ENCODE peak calls at places on chromosomes 12 and 14, in eight cellular contexts. O, W, E, C, V, H, M and A are unnamed samples.

GRCh38 chr14:66572836-66573235 is 64.9 kb downstream of the GPHN start:
- DNase-seq in V (no peak), E (no peak), C (no peak), M (no peak), O (no peak), W (no peak), H (no peak), A (no peak)

GRCh38 chr14:52355016-52355430 is 40.9 kb downstream of the PTGER2 start:
- DNase-seq in E (no peak), O (no peak), M (no peak), V (no peak), H (no peak), W (peak; percentile 40), C (no peak), A (no peak)

GRCh38 chr14:102772781-102773570 is 4.3 kb upstream of the TRAF3 start:
- DNase-seq in V (no peak), O (peak; percentile 70), E (no peak), M (peak; percentile 92), C (no peak), W (peak; percentile 47), H (no peak), A (no peak)

GRCh38 chr12:53048033-53048779 is 1.7 kb upstream of the TNS2 start:
- DNase-seq in H (no peak), W (peak; percentile 83), O (no peak), E (no peak), V (no peak), M (peak; percentile 86), C (no peak), A (peak; percentile 89)

GRCh38 chr12:114409796-114410520 is 4.0 kb upstream of the TBX5 start:
- DNase-seq in H (no peak), W (no peak), C (no peak), O (no peak), V (no peak), E (no peak), M (peak; percentile 6), A (no peak)

GRCh38 chr12:103114296-103115055 is 157.0 kb downstream of the ASCL1 start:
- DNase-seq in V (no peak), W (no peak), C (no peak), E (no peak), M (no peak), O (no peak), H (no peak), A (no peak)

GRCh38 chr14:90456551-90456950 is 59.7 kb downstream of the CALM1 start:
- DNase-seq in W (no peak), E (no peak), H (no peak), M (no peak), C (no peak), V (no peak), O (no peak), A (no peak)

GRCh38 chr12:72295744-72296143 is 23.6 kb downstream of the TRHDE start:
- DNase-seq in O (no peak), W (no peak), H (no peak), M (no peak), V (no peak), C (no peak), E (no peak), A (no peak)

GRCh38 chr14:54216827-54217226 is 180.0 kb upstream of the CDKN3 start:
- DNase-seq in E (no peak), H (no peak), O (no peak), W (no peak), C (no peak), V (no peak), M (no peak), A (no peak)

GRCh38 chr12:85996280-85996679 is 122.2 kb downstream of the NTS start:
- DNase-seq in E (no peak), V (no peak), H (no peak), W (no peak), C (no peak), M (no peak), O (no peak), A (no peak)

GRCh38 chr14:79040742-79041249 is 870.6 kb downstream of the NRXN3 start:
- DNase-seq in V (no peak), W (no peak), O (no peak), C (no peak), H (no peak), E (no peak), M (peak; percentile 3), A (no peak)

GRCh38 chr12:52358575-52359350 is 8.5 kb downstream of the KRT85 start:
- DNase-seq in W (peak; percentile 14), H (no peak), M (peak; percentile 35), V (no peak), E (peak; percentile 70), O (no peak), C (no peak), A (no peak)

GRCh38 chr14:23562822-23563472 is 4.6 kb downstream of the AP1G2 start:
- DNase-seq in W (no peak), V (peak; percentile 52), E (peak; percentile 70), C (no peak), M (peak; percentile 81), H (peak; percentile 55), O (no peak), A (no peak)

GRCh38 chr12:131865196-131865875 is 29.1 kb upstream of the ULK1 start:
- DNase-seq in W (peak; percentile 83), H (no peak), M (no peak), E (no peak), O (no peak), V (no peak), C (no peak), A (no peak)

GRCh38 chr12:132162508-132163031 is 18.3 kb downstream of the NOC4L start:
- DNase-seq in V (no peak), E (no peak), W (peak; percentile 87), O (no peak), H (no peak), M (no peak), C (no peak), A (no peak)

GRCh38 chr12:52528641-52529143 is 8.5 kb upstream of the KRT5 start:
- DNase-seq in C (no peak), W (no peak), O (no peak), M (no peak), E (no peak), H (no peak), V (no peak), A (peak; percentile 62)

GRCh38 chr14:86712176-86712575 is 1182.2 kb downstream of the FLRT2 start:
- DNase-seq in C (no peak), O (no peak), H (no peak), M (no peak), V (no peak), E (no peak), W (no peak), A (no peak)

GRCh38 chr14:67517083-67517482 is 16.0 kb upstream of the PLEKHH1 start:
- DNase-seq in E (no peak), H (no peak), O (no peak), V (no peak), C (no peak), M (peak; percentile 51), W (no peak), A (no peak)

GRCh38 chr12:105574056-105574715 is 243.7 kb downstream of the C12orf75 start:
- DNase-seq in V (no peak), E (no peak), H (no peak), O (no peak), M (no peak), W (peak; percentile 57), C (no peak), A (no peak)

GRCh38 chr12:120090626-120091295 is 25.8 kb downstream of the RAB35 start:
- DNase-seq in M (no peak), E (no peak), V (no peak), C (no peak), H (no peak), O (no peak), W (no peak), A (no peak)

GRCh38 chr14:93103392-93104080 is 12.2 kb downstream of the ITPK1 start:
- DNase-seq in O (no peak), W (peak; percentile 91), H (peak; percentile 28), M (no peak), V (peak; percentile 45), C (no peak), E (peak; percentile 55), A (no peak)

GRCh38 chr14:101181717-101182313 is 278.3 kb upstream of the RTL1 start:
- DNase-seq in C (no peak), H (no peak), O (no peak), E (no peak), M (no peak), W (no peak), V (no peak), A (peak; percentile 74)

GRCh38 chr12:112140728-112141127 is 15.4 kb downstream of the TRAFD1 start:
- DNase-seq in M (no peak), W (no peak), C (no peak), H (no peak), O (no peak), V (no peak), E (no peak), A (peak; percentile 23)

GRCh38 chr14:53515264-53515663 is 362.1 kb upstream of the DDHD1 start:
- DNase-seq in C (no peak), H (no peak), W (no peak), E (no peak), O (no peak), V (no peak), M (no peak), A (no peak)

GRCh38 chr12:51943346-51943745 is 8.2 kb upstream of the ACVR1B start:
- DNase-seq in M (no peak), C (no peak), O (no peak), H (no peak), V (no peak), W (no peak), E (no peak), A (peak; percentile 32)

GRCh38 chr14:92690171-92691011 is 58.0 kb downstream of the LGMN start:
- DNase-seq in H (no peak), W (peak; percentile 71), C (no peak), V (no peak), O (no peak), E (no peak), M (peak; percentile 36), A (no peak)

GRCh38 chr12:57097554-57097835 is 8.6 kb downstream of the NAB2 start:
- DNase-seq in H (no peak), O (no peak), C (no peak), M (no peak), V (no peak), W (no peak), E (no peak), A (no peak)

GRCh38 chr14:100648474-100649172 is 61.4 kb upstream of the BEGAIN start:
- DNase-seq in H (no peak), M (no peak), O (no peak), V (no peak), C (no peak), E (no peak), W (peak; percentile 62), A (no peak)

GRCh38 chr14:94157195-94157594 is 16.9 kb upstream of the PPP4R4 start:
- DNase-seq in O (no peak), M (no peak), E (no peak), V (no peak), H (no peak), W (no peak), C (no peak), A (no peak)

GRCh38 chr14:34331728-34332623 is 130.1 kb downstream of the SPTSSA start:
- DNase-seq in E (peak; percentile 35), W (peak; percentile 54), O (peak; percentile 29), C (no peak), H (peak; percentile 44), M (peak; percentile 69), V (peak; percentile 8), A (no peak)

GRCh38 chr14:56044196-56044595 is 74.0 kb upstream of the PELI2 start:
- DNase-seq in V (no peak), E (no peak), W (no peak), H (no peak), O (no peak), M (no peak), C (no peak), A (no peak)

GRCh38 chr12:14630793-14631192 is 63.1 kb upstream of the PLBD1 start:
- DNase-seq in W (no peak), E (no peak), C (no peak), V (no peak), H (no peak), O (no peak), M (peak; percentile 31), A (no peak)

GRCh38 chr14:99136401-99136800 is 135.6 kb downstream of the BCL11B start:
- DNase-seq in H (no peak), O (no peak), M (no peak), C (no peak), V (no peak), E (no peak), W (no peak), A (peak; percentile 54)

GRCh38 chr12:108048686-108049085 is 80.4 kb upstream of the WSCD2 start:
- DNase-seq in O (no peak), W (no peak), C (no peak), M (no peak), E (no peak), H (no peak), V (no peak), A (no peak)